ENCODE peak calls at places on chromosomes 13 and 19, in seven cellular contexts. Q, J, W, B, G, R and C are unnamed samples.
A peak's percentile ranks its signal among the peaks of the same experiment; 100 is the strongest.

GRCh38 chr19:1082165-1082927 is 12.8 kb downstream of the POLR2E start:
- DNase-seq in Q (no peak), J (peak; percentile 18), W (peak; percentile 20), B (no peak), G (no peak), R (no peak), C (no peak)

GRCh38 chr13:46721054-46721453 is 75.9 kb downstream of the ESD start:
- DNase-seq in Q (no peak), J (peak; percentile 29), W (peak; percentile 77), B (peak; percentile 2), G (no peak), R (peak; percentile 28), C (peak; percentile 45)

GRCh38 chr19:10984166-10984735 is 23.4 kb downstream of the SMARCA4 start:
- DNase-seq in Q (no peak), J (no peak), W (no peak), B (no peak), G (no peak), R (no peak), C (no peak)

GRCh38 chr19:3577741-3578344 is 5.1 kb downstream of the HMG20B start:
- DNase-seq in Q (no peak), J (no peak), W (no peak), B (no peak), G (no peak), R (no peak), C (no peak)

GRCh38 chr13:21688056-21688455 is 17.2 kb downstream of the FGF9 start:
- DNase-seq in Q (no peak), J (no peak), W (no peak), B (no peak), G (no peak), R (no peak), C (no peak)

GRCh38 chr13:31742102-31742695 is 2.9 kb downstream of the RXFP2 start:
- DNase-seq in Q (no peak), J (peak; percentile 53), W (peak; percentile 88), B (peak; percentile 2), G (peak; percentile 49), R (peak; percentile 65), C (peak; percentile 80)

GRCh38 chr13:26487781-26488180 is 69.7 kb upstream of the WASF3 start:
- DNase-seq in Q (no peak), J (no peak), W (no peak), B (no peak), G (no peak), R (no peak), C (no peak)

GRCh38 chr13:60645552-60646138 is 248.6 kb downstream of the TDRD3 start:
- DNase-seq in Q (no peak), J (no peak), W (no peak), B (no peak), G (no peak), R (no peak), C (no peak)

GRCh38 chr19:13396256-13397080 is 109.8 kb downstream of the CACNA1A start:
- DNase-seq in Q (peak; percentile 21), J (peak; percentile 63), W (peak; percentile 74), B (peak; percentile 50), G (peak; percentile 35), R (no peak), C (peak; percentile 71)

GRCh38 chr13:57588639-57589038 is 42.9 kb upstream of the PCDH17 start:
- DNase-seq in Q (no peak), J (no peak), W (no peak), B (no peak), G (no peak), R (no peak), C (no peak)

GRCh38 chr13:110479648-110480047 is 81.9 kb downstream of the RAB20 start:
- DNase-seq in Q (no peak), J (no peak), W (no peak), B (no peak), G (no peak), R (no peak), C (no peak)

GRCh38 chr13:113630804-113631203 is 27.2 kb downstream of the ATP4B start:
- DNase-seq in Q (no peak), J (no peak), W (no peak), B (no peak), G (no peak), R (no peak), C (no peak)

GRCh38 chr19:12163841-12164240 is 945 bp downstream of the ZNF136 start:
- DNase-seq in Q (no peak), J (peak; percentile 36), W (peak; percentile 34), B (no peak), G (peak; percentile 5), R (no peak), C (peak; percentile 40)

GRCh38 chr13:80778302-80778701 is 437.4 kb upstream of the SPRY2 start:
- DNase-seq in Q (no peak), J (no peak), W (no peak), B (no peak), G (no peak), R (no peak), C (no peak)

GRCh38 chr13:103351035-103351828 is 285.0 kb upstream of the SLC10A2 start:
- DNase-seq in Q (no peak), J (peak; percentile 75), W (peak; percentile 32), B (peak; percentile 27), G (no peak), R (peak; percentile 83), C (no peak)

GRCh38 chr19:57802269-57802668 is 12.4 kb downstream of the ZNF552 start:
- DNase-seq in Q (no peak), J (no peak), W (no peak), B (no peak), G (no peak), R (no peak), C (no peak)

GRCh38 chr13:42056585-42056984 is 8.1 kb downstream of the DGKH start:
- DNase-seq in Q (no peak), J (no peak), W (no peak), B (no peak), G (no peak), R (no peak), C (no peak)

GRCh38 chr19:50418186-50419021 is at the start of gene SPIB:
- DNase-seq in Q (no peak), J (no peak), W (no peak), B (no peak), G (no peak), R (no peak), C (no peak)

GRCh38 chr13:80251403-80251802 is 89.5 kb downstream of the SPRY2 start:
- DNase-seq in Q (no peak), J (peak; percentile 69), W (peak; percentile 56), B (no peak), G (no peak), R (no peak), C (peak; percentile 23)

GRCh38 chr13:111202745-111203144 is 87.6 kb downstream of the ARHGEF7 start:
- DNase-seq in Q (no peak), J (peak; percentile 89), W (peak; percentile 97), B (no peak), G (peak; percentile 21), R (peak; percentile 79), C (peak; percentile 71)

GRCh38 chr13:49679244-49679643 is 12.0 kb downstream of the EBPL start:
- DNase-seq in Q (no peak), J (peak; percentile 20), W (peak; percentile 31), B (no peak), G (no peak), R (no peak), C (no peak)

GRCh38 chr13:90362718-90363117 is 984.8 kb upstream of the MIR17HG start:
- DNase-seq in Q (no peak), J (peak; percentile 1), W (peak; percentile 5), B (no peak), G (no peak), R (no peak), C (peak; percentile 1)
- H3K4me3 ChIP-seq in Q (no peak overlapping the region), J (no peak overlapping the region), W (no peak overlapping the region), B (no peak overlapping the region), G (no peak overlapping the region), R (no peak overlapping the region), C (no peak overlapping the region)

DNA sequence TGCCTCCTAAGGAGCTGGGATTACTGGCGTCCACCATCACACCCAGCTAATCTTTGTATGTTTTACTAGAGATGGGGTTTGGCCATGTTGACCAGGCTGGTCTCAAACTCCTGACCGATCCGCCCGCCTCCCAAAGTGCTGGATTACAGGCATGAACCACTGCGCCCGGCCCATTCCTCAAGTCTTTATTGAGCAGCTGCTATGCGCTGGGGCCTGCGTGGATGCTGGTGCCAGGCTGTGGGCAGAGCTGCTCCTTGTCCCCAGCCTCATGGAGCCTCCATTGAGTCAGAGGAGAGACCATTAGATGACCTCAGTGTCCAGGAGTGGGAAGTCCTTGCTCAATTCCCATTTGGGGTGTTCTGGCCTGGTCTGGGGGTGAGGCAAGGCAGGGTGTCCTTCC is 4.2 kb downstream of the ANGPTL4 start:
- DNase-seq in Q (no peak), J (no peak), W (no peak), B (no peak), G (no peak), R (no peak), C (no peak)
- H3K4me3 ChIP-seq in Q (no peak overlapping the region), J (no peak overlapping the region), W (no peak overlapping the region), B (no peak overlapping the region), G (no peak overlapping the region), R (no peak overlapping the region), C (no peak overlapping the region)

GRCh38 chr13:93775507-93776108 is 549.0 kb downstream of the GPC6 start:
- DNase-seq in Q (peak; percentile 61), J (peak; percentile 88), W (peak; percentile 76), B (no peak), G (peak; percentile 32), R (peak; percentile 44), C (peak; percentile 79)
- H3K4me3 ChIP-seq in Q (no peak overlapping the region), J (no peak overlapping the region), W (no peak overlapping the region), B (no peak overlapping the region), G (no peak overlapping the region), R (no peak overlapping the region), C (peak overlapping the region; percentile 10)

GRCh38 chr19:34232566-34233481 is 21.5 kb upstream of the GARRE1 start:
- DNase-seq in Q (peak; percentile 89), J (peak; percentile 98), W (peak; percentile 96), B (peak; percentile 91), G (peak; percentile 90), R (peak; percentile 95), C (peak; percentile 94)
- H3K4me3 ChIP-seq in Q (no peak overlapping the region), J (peak overlapping the region; percentile 26), W (peak overlapping the region; percentile 40), B (peak overlapping the region; percentile 9), G (no peak overlapping the region), R (no peak overlapping the region), C (peak overlapping the region; percentile 13)

GRCh38 chr19:54470991-54471782 is 1.9 kb downstream of the CDC42EP5 start:
- DNase-seq in Q (no peak), J (no peak), W (no peak), B (no peak), G (no peak), R (no peak), C (no peak)
- H3K4me3 ChIP-seq in Q (peak overlapping the region; percentile 59), J (peak overlapping the region; percentile 21), W (peak overlapping the region; percentile 65), B (no peak overlapping the region), G (peak overlapping the region; percentile 47), R (peak overlapping the region; percentile 38), C (peak overlapping the region; percentile 62)

DNA sequence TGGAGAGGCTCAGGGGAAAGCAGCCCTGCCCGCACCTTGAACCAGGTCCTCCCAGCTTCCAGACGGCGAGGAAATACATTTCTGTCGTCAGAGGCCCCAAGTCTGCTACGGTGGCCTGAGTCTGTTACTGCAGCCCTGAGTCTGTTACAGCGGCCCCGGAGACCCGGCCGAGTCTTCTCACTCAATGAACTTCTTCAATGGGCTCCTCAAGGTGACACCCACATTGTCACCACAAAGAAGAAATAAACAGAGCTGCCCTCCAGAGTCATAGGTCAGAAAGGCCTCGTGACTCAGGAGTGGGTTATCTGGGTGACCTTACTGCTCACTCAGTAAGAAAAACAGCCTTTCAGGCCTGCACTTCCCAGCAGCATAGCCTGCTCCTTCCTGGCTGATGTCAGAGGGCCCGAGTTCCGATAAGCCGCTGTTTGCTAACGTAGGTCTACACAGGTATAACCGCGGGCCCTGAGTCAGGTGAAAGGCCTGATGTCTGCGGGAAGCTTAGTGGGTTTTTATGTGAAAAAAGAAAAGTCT is 66.9 kb upstream of the TM9SF2 start:
- DNase-seq in Q (no peak), J (no peak), W (no peak), B (no peak), G (no peak), R (no peak), C (no peak)
- H3K4me3 ChIP-seq in Q (no peak overlapping the region), J (no peak overlapping the region), W (no peak overlapping the region), B (no peak overlapping the region), G (no peak overlapping the region), R (no peak overlapping the region), C (no peak overlapping the region)